ENCODE peak calls at places on chromosomes 12 and 14, in four cellular contexts. K, N, P and V are unnamed samples.

GRCh38 chr12:96044017-96044985 is 8.9 kb upstream of the LTA4H start:
- DNase-seq in P (no peak), N (no peak), K (peak; percentile 78), V (no peak)

GRCh38 chr14:70882771-70883492 is 24.3 kb upstream of the PCNX1 start:
- DNase-seq in P (no peak), N (no peak), K (peak; percentile 58), V (no peak)

GRCh38 chr14:59028476-59029202 is 159.8 kb upstream of the DAAM1 start:
- DNase-seq in K (peak; percentile 100), P (peak; percentile 38), N (no peak), V (no peak)

GRCh38 chr12:65524666-65525065 is 246.2 kb downstream of the MSRB3 start:
- DNase-seq in P (no peak), N (no peak), K (peak; percentile 54), V (no peak)

GRCh38 chr12:124573839-124574786 is 6.7 kb upstream of the NCOR2 start:
- DNase-seq in N (no peak), K (no peak), P (no peak), V (no peak)

GRCh38 chr14:50312734-50313054 is 570 bp downstream of the DMAC2L start:
- DNase-seq in P (no peak), N (no peak), K (no peak), V (no peak)

GRCh38 chr12:49233842-49234526 is 30.9 kb upstream of the TUBA1C start:
- DNase-seq in P (peak; percentile 42), K (no peak), N (no peak), V (no peak)

GRCh38 chr12:124740691-124741137 is 123.0 kb downstream of the SCARB1 start:
- DNase-seq in N (no peak), P (peak; percentile 62), K (peak; percentile 87), V (no peak)

GRCh38 chr14:96225745-96226151 is 21.1 kb downstream of the BDKRB2 start:
- DNase-seq in K (peak; percentile 62), N (no peak), P (peak; percentile 32), V (no peak)

GRCh38 chr14:24197066-24197465 is 1.8 kb upstream of the TM9SF1 start:
- DNase-seq in P (no peak), N (no peak), K (no peak), V (no peak)

GRCh38 chr14:103537175-103537990 is 8.4 kb downstream of the TRMT61A start:
- DNase-seq in K (no peak), P (peak; percentile 17), N (no peak), V (no peak)

GRCh38 chr12:105083551-105084105 is 630 bp downstream of the ALDH1L2 start:
- DNase-seq in K (no peak), N (peak; percentile 31), P (peak; percentile 67), V (no peak)

GRCh38 chr12:80681287-80681686 is 26.1 kb upstream of the MYF6 start:
- DNase-seq in K (no peak), P (no peak), N (no peak), V (no peak)

GRCh38 chr12:91434081-91434480 is 251.5 kb upstream of the DCN start:
- DNase-seq in K (no peak), P (no peak), N (no peak), V (no peak)

GRCh38 chr14:105086833-105087307 is 21.6 kb upstream of the GPR132 start:
- DNase-seq in K (peak; percentile 84), P (peak; percentile 80), N (peak; percentile 74), V (peak; percentile 47)

GRCh38 chr12:79549531-79550271 is 141.1 kb downstream of the PAWR start:
- DNase-seq in N (no peak), P (no peak), K (no peak), V (no peak)
- H3K27ac ChIP-seq in N (peak overlapping the region; percentile 30), P (no peak overlapping the region), K (peak overlapping the region; percentile 97), V (no peak overlapping the region)

GRCh38 chr12:53965251-53966069 is 7.5 kb upstream of the HOXC11 start:
- DNase-seq in P (no peak), K (no peak), N (no peak), V (no peak)
- H3K4me3 ChIP-seq in P (peak overlapping the region; percentile 42), K (no peak overlapping the region), N (no peak overlapping the region), V (no peak overlapping the region)

DNA sequence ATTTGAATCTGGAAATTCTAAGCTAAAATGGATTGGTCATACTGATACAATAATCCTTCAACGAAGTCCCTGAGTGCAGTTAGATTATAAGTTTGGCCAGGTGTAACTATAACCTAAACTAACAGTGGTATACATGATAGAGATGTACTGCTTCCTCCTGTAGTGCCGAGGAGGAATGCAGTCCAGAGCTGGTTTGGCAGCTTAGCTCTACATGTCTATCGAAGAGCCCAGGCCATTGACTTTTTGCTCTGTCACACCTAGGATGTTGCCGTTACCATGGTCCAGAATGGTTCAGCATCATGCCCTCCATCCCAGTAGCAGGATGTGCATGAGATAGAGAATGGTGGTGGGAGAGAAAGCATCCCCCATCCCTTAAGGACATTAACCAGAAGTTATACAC is 318.1 kb downstream of the ZFP36L1 start:
- DNase-seq in N (no peak), P (no peak), K (peak; percentile 48), V (no peak)
- H3K4me1 ChIP-seq in N (no peaks in the 10 kb centered on the region), P (peaks cover 27% of the 10 kb centered on the region), K (peaks cover 29% of the 10 kb centered on the region), V (peaks cover 20% of the 10 kb centered on the region)

GRCh38 chr12:114400925-114401324 is 5.0 kb downstream of the TBX5 start:
- DNase-seq in K (no peak), P (no peak), N (no peak), V (no peak)
- H3K27ac ChIP-seq in K (no peak overlapping the region), P (no peak overlapping the region), N (peak overlapping the region; percentile 74), V (no peak overlapping the region)

GRCh38 chr12:114404451-114405198 is 1.3 kb downstream of the TBX5 start:
- DNase-seq in P (no peak), K (no peak), N (no peak), V (no peak)
- H3K4me3 ChIP-seq in P (no peak overlapping the region), K (no peak overlapping the region), N (peak overlapping the region; percentile 53), V (no peak overlapping the region)

DNA sequence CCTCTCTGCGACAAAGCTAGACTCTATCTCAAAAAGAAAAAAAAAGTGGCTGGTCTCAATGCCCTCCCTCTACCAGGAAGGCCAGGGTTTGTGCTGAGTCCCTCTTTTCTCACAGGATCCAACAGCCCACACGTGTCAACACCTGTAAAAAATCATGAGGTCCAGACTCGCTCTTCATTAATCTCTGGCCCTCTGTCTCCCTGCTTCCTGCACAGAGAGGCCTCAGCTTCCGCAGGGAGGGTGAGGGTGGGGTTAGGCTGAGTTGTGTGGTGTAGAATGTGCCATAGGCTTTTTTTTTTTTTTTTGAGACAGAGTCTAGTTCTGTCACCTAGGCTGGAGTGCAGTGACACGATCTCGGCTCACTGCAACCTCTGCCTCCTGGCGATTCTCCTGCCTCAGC is 6.1 kb downstream of the CFAP73 start:
- DNase-seq in K (no peak), N (no peak), P (no peak), V (no peak)
- H3K4me1 ChIP-seq in K (peaks cover 7% of the 10 kb centered on the region), N (no peaks in the 10 kb centered on the region), P (peaks cover 8% of the 10 kb centered on the region), V (no peaks in the 10 kb centered on the region)